ENCODE peak calls at places on chromosomes 3 and 15, in seven cellular contexts. Q, P, C, J, L, G and Z are unnamed samples.

GRCh38 chr3:100516843-100517242 is 24.4 kb downstream of the TMEM45A start:
- DNase-seq in Q (no peak), P (no peak), C (no peak), J (no peak), L (no peak), G (peak; percentile 32), Z (no peak)

GRCh38 chr3:14821151-14821550 is 2.4 kb downstream of the FGD5 start:
- DNase-seq in Q (no peak), P (no peak), C (no peak), J (no peak), L (no peak), G (no peak), Z (no peak)

GRCh38 chr3:196641278-196642058 is 2.0 kb downstream of the NRROS start:
- DNase-seq in Q (no peak), P (no peak), C (no peak), J (no peak), L (no peak), G (no peak), Z (no peak)

GRCh38 chr3:194255252-194256039 is 95.7 kb downstream of the CPN2 start:
- DNase-seq in Q (no peak), P (peak; percentile 44), C (no peak), J (peak; percentile 97), L (no peak), G (peak; percentile 81), Z (no peak)

GRCh38 chr15:38062679-38063078 is 128.2 kb downstream of the TMCO5A start:
- DNase-seq in Q (no peak), P (no peak), C (no peak), J (no peak), L (no peak), G (no peak), Z (no peak)

GRCh38 chr15:98949624-98950023 is 58.0 kb downstream of the PGPEP1L start:
- DNase-seq in Q (no peak), P (no peak), C (no peak), J (no peak), L (no peak), G (no peak), Z (no peak)

GRCh38 chr3:66763294-66763693 is 234.8 kb upstream of the KBTBD8 start:
- DNase-seq in Q (no peak), P (no peak), C (peak; percentile 82), J (no peak), L (no peak), G (peak; percentile 84), Z (no peak)

GRCh38 chr3:100708989-100709839 is at the start of gene TFG:
- DNase-seq in Q (peak; percentile 99), P (peak; percentile 97), C (peak; percentile 100), J (peak; percentile 96), L (peak; percentile 97), G (peak; percentile 100), Z (peak; percentile 99)

GRCh38 chr3:59108091-59108815 is 58.4 kb upstream of the CFAP20DC start:
- DNase-seq in Q (no peak), P (no peak), C (peak; percentile 67), J (no peak), L (no peak), G (no peak), Z (no peak)

GRCh38 chr3:197564097-197564843 is 8.5 kb upstream of the BDH1 start:
- DNase-seq in Q (no peak), P (no peak), C (peak; percentile 37), J (no peak), L (no peak), G (no peak), Z (no peak)

GRCh38 chr3:17138246-17139039 is 253.7 kb downstream of the PLCL2 start:
- DNase-seq in Q (no peak), P (no peak), C (peak; percentile 18), J (no peak), L (no peak), G (no peak), Z (no peak)

GRCh38 chr3:52769786-52770445 is 824 bp downstream of the NEK4 start:
- DNase-seq in Q (no peak), P (no peak), C (no peak), J (peak; percentile 14), L (no peak), G (no peak), Z (peak; percentile 20)